ENCODE peak calls at places on chromosomes 4 and X, in six cellular contexts. S is ovary, W is IMR-90, C is PC-9, L is A549, F is K562. U is an unnamed sample.

GRCh38 chr4:177554966-177555574 is 112.8 kb upstream of the AGA start:
- DNase-seq in C (peak), W (peak), L (peak), S (no peak), F (peak), U (no peak)

GRCh38 chr4:92265798-92266197 is 38.0 kb upstream of the GRID2 start:
- DNase-seq in S (no peak), W (no peak), C (no peak), L (no peak), F (no peak), U (no peak)

GRCh38 chrX:118596428-118596827 is 100.8 kb downstream of the DOCK11 start:
- DNase-seq in S (no peak), L (no peak), F (no peak), C (no peak), W (no peak), U (no peak)

GRCh38 chr4:133154725-133155124 is 5.6 kb downstream of the PCDH10 start:
- DNase-seq in F (no peak), W (peak), C (no peak), S (no peak), L (peak), U (no peak)

GRCh38 chrX:153499876-153500275 is 5.1 kb downstream of the BGN start:
- DNase-seq in C (no peak), S (no peak), L (no peak), F (no peak), W (no peak), U (peak)

GRCh38 chr4:42345962-42346544 is 51.2 kb upstream of the SHISA3 start:
- DNase-seq in C (no peak), S (no peak), W (no peak), L (no peak), F (no peak), U (no peak)

GRCh38 chr4:127622621-127622922 is 10.2 kb upstream of the INTU start:
- DNase-seq in W (no peak), F (no peak), C (no peak), L (no peak), S (no peak), U (no peak)

GRCh38 chrX:70445876-70446275 is 1.2 kb downstream of the DLG3 start:
- DNase-seq in S (no peak), C (no peak), W (no peak), L (no peak), F (no peak), U (no peak)

GRCh38 chr4:98166025-98166730 is 22.9 kb upstream of the STPG2 start:
- DNase-seq in F (no peak), L (peak), C (peak), W (peak), S (no peak), U (peak)

GRCh38 chrX:73267979-73268378 is 53.3 kb upstream of the NAP1L2 start:
- DNase-seq in F (no peak), L (no peak), W (no peak), C (no peak), S (no peak), U (no peak)

GRCh38 chrX:13334491-13334890 is 14.6 kb upstream of the ATXN3L start:
- DNase-seq in W (peak), L (no peak), F (no peak), C (no peak), S (no peak), U (no peak)

GRCh38 chr4:159048166-159048886 is 54.6 kb upstream of the RAPGEF2 start:
- DNase-seq in L (peak), F (peak), W (peak), S (peak), C (peak), U (peak)

GRCh38 chr4:169626328-169627282 is 6.2 kb downstream of the CLCN3 start:
- DNase-seq in S (no peak), C (no peak), F (peak), L (no peak), W (no peak), U (no peak)

GRCh38 chrX:68114573-68115199 is 318.6 kb downstream of the OPHN1 start:
- DNase-seq in L (peak), C (peak), F (no peak), S (no peak), W (peak), U (no peak)

GRCh38 chr4:157045507-157046127 is 30.3 kb upstream of the GLRB start:
- DNase-seq in C (peak), S (no peak), F (peak), L (peak), W (peak), U (no peak)

GRCh38 chrX:53445977-53446376 is 11.8 kb upstream of the HSD17B10 start:
- DNase-seq in C (peak), W (peak), S (no peak), F (peak), L (peak), U (peak)

GRCh38 chr4:62018537-62018936 is 818.4 kb downstream of the ADGRL3 start:
- DNase-seq in C (no peak), F (no peak), W (no peak), S (no peak), L (no peak), U (no peak)

GRCh38 chrX:32985544-32985943 is 225.8 kb downstream of the DMD start:
- DNase-seq in C (no peak), S (no peak), F (no peak), W (no peak), L (no peak), U (no peak)

GRCh38 chr4:145308598-145308997 is 128.2 kb upstream of the OTUD4 start:
- DNase-seq in W (peak), S (no peak), C (no peak), F (no peak), L (no peak), U (no peak)

GRCh38 chr4:8296491-8296890 is 26.9 kb downstream of the HTRA3 start:
- DNase-seq in W (no peak), L (no peak), C (no peak), S (peak), F (no peak), U (no peak)

GRCh38 chr4:93888768-93889167 is 60.2 kb downstream of the ATOH1 start:
- DNase-seq in F (no peak), L (no peak), C (no peak), W (no peak), S (no peak), U (no peak)

GRCh38 chrX:70044541-70045245 is 5.0 kb downstream of the AWAT2 start:
- DNase-seq in C (no peak), F (no peak), L (no peak), W (peak), S (no peak), U (no peak)

GRCh38 chr4:24568425-24568824 is 15.9 kb downstream of the DHX15 start:
- DNase-seq in W (no peak), F (no peak), C (no peak), L (no peak), S (no peak), U (no peak)

GRCh38 chrX:46044486-46044885 is 500.7 kb downstream of the ZNF674 start:
- DNase-seq in S (no peak), W (no peak), F (no peak), L (no peak), C (no peak), U (no peak)

GRCh38 chrX:123648028-123648810 is 84.6 kb downstream of the THOC2 start:
- DNase-seq in C (no peak), L (peak), S (no peak), W (peak), F (no peak), U (no peak)

GRCh38 chrX:40152706-40153334 is 55.1 kb upstream of the BCOR start:
- DNase-seq in F (peak), C (no peak), W (no peak), L (peak), S (peak), U (peak)

GRCh38 chr4:6986067-6986780 is 56.9 kb upstream of the TADA2B start:
- DNase-seq in F (peak), L (peak), S (no peak), C (no peak), W (peak), U (peak)

GRCh38 chrX:97847885-97848679 is 964.4 kb downstream of the RPA4 start:
- DNase-seq in S (no peak), C (no peak), L (no peak), W (no peak), F (no peak), U (peak)

GRCh38 chr4:786074-786741 is 39.7 kb downstream of the CPLX1 start:
- DNase-seq in L (no peak), S (no peak), W (no peak), F (no peak), C (no peak), U (no peak)

GRCh38 chr4:151139814-151140213 is 40.4 kb downstream of the RPS3A start:
- DNase-seq in L (no peak), S (no peak), C (no peak), F (no peak), W (no peak), U (no peak)

GRCh38 chr4:89755210-89755609 is 81.8 kb downstream of the SNCA start:
- DNase-seq in S (no peak), L (no peak), F (no peak), C (no peak), W (no peak), U (no peak)

GRCh38 chrX:13903405-13903804 is 86.5 kb upstream of the GPM6B start:
- DNase-seq in C (no peak), W (peak), S (no peak), L (no peak), F (no peak), U (no peak)

GRCh38 chr4:152983774-152984411 is 47.8 kb downstream of the FHDC1 start:
- DNase-seq in L (peak), S (no peak), C (peak), F (no peak), W (peak), U (no peak)

GRCh38 chrX:43108828-43109227 is 330.9 kb upstream of the PPP1R2C start:
- DNase-seq in C (no peak), F (no peak), S (no peak), W (no peak), L (no peak), U (no peak)

GRCh38 chr4:1899149-1900086 is 28.2 kb downstream of the NSD2 start:
- DNase-seq in C (peak), L (peak), W (peak), S (peak), F (peak), U (peak)
- H3K27ac ChIP-seq in C (no peak), L (no peak), W (no peak), S (no peak), F (no peak), U (no peak)

GRCh38 chr4:173499568-173500535 is 30.2 kb downstream of the HAND2 start:
- DNase-seq in C (no peak), L (no peak), F (no peak), W (no peak), S (no peak), U (no peak)

GRCh38 chr4:173498771-173499170 is 31.3 kb downstream of the HAND2 start:
- DNase-seq in W (no peak), C (no peak), S (no peak), F (no peak), L (no peak), U (no peak)

GRCh38 chr4:173501592-173502150 is 28.4 kb downstream of the HAND2 start:
- DNase-seq in W (no peak), F (no peak), L (no peak), C (no peak), S (no peak), U (no peak)

GRCh38 chr4:173503330-173504180 is 26.5 kb downstream of the HAND2 start:
- DNase-seq in F (no peak), S (no peak), L (no peak), C (no peak), W (no peak), U (no peak)

GRCh38 chr4:173500841-173501591 is 29.0 kb downstream of the HAND2 start:
- DNase-seq in W (no peak), C (no peak), F (no peak), L (no peak), S (no peak), U (peak)
- H3K4me3 ChIP-seq in W (no peak), C (no peak), F (no peak), L (no peak), S (peak), U (peak)

DNA sequence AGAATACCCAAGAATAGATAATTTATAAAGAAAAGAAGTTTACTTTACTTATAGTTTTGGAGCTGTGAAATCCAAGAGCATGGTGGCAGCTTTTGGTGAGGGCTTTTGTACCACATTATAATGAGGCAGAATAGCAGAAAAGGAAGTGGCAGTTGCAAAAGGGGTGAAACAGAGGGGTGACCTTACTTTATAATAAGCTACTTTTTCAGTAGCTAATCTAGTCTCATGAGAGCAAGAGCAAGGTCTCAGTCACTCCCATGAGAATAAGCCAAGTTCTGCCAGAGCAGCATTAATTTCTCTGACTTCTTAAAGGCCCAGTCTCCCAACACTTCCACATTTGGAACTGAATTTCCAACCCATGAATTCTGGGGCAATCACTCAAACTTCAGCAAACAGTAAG is 502.0 kb downstream of the GBA3 start:
- DNase-seq in C (no peak), W (no peak), F (no peak), L (no peak), S (no peak), U (no peak)
- H3K27ac ChIP-seq in C (no peak), W (no peak), F (no peak), L (no peak), S (no peak), U (no peak)

GRCh38 chrX:1778817-1779216 is 164.0 kb downstream of the ASMT start:
- DNase-seq in S (no peak), F (no peak), W (no peak), L (peak), C (no peak), U (no peak)
- H3K4me3 ChIP-seq in S (no peak), F (no peak), W (no peak), L (no peak), C (no peak), U (no peak)

GRCh38 chrX:149370097-149370496 is 135.0 kb downstream of the IDS start:
- DNase-seq in C (no peak), F (no peak), L (no peak), S (no peak), W (no peak), U (no peak)

GRCh38 chrX:149365552-149365951 is 139.6 kb downstream of the IDS start:
- DNase-seq in F (no peak), L (no peak), W (no peak), S (no peak), C (no peak), U (no peak)

GRCh38 chrX:149365061-149365460 is 140.0 kb downstream of the IDS start:
- DNase-seq in W (no peak), C (no peak), F (no peak), L (no peak), S (no peak), U (no peak)
- H3K27ac ChIP-seq in W (no peak), C (no peak), F (no peak), L (no peak), S (no peak), U (no peak)

GRCh38 chr4:85639946-85640345 is 165.0 kb downstream of the ARHGAP24 start:
- DNase-seq in S (no peak), F (peak), C (no peak), W (no peak), L (no peak), U (no peak)
- H3K4me3 ChIP-seq in S (no peak), F (no peak), C (no peak), W (no peak), L (no peak), U (no peak)

DNA sequence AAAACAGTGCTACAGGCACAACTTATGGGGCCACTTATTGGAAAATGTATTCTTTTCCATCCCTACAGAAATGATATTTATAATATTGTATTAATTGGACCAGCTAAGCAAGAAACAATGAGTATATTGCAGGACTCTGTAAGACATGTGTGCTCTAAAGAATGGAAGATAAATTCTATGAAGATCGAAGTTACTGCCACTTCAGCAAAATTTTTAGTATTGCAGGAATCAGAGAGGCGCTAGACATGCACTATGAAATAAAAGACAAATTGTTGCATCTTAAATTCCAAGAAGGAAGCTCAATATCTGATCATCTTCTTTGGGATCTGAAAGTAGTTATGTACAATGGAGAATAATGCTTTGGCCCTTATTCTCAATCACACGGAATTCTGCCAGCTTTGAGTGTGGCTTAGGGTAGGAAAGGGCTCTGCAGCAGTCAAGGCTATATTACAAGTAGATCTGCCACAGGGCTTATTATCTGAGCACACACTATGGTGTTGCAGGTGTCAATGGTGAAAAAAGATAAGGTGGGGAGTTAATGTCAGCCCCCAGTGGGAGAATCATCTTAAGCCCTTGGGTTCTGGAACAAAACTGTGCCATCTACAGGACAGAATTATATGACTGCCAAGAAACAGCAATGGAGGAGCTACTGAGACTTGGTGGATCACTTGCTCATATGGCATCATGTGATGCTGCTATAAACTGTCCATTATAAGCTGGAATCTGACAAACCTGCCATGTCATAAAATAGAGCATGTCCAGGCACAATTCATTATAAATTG is 334.0 kb upstream of the NDST3 start:
- DNase-seq in C (no peak), W (peak), S (no peak), F (peak), L (peak), U (no peak)
- H3K27ac ChIP-seq in C (no peak), W (no peak), S (no peak), F (no peak), L (no peak), U (no peak)

GRCh38 chrX:134026732-134027311 is 41.4 kb upstream of the GPC3 start:
- DNase-seq in W (peak), L (peak), C (peak), S (no peak), F (peak), U (no peak)

GRCh38 chrX:134020910-134021309 is 35.5 kb upstream of the GPC3 start:
- DNase-seq in L (no peak), W (no peak), C (no peak), F (no peak), S (no peak), U (no peak)

GRCh38 chrX:134023851-134024281 is 38.5 kb upstream of the GPC3 start:
- DNase-seq in F (no peak), L (no peak), W (no peak), C (no peak), S (no peak), U (no peak)

GRCh38 chrX:134024686-134025377 is 39.4 kb upstream of the GPC3 start:
- DNase-seq in F (no peak), W (no peak), C (no peak), S (no peak), L (no peak), U (no peak)

GRCh38 chrX:134025986-134026731 is 40.8 kb upstream of the GPC3 start:
- DNase-seq in S (no peak), F (no peak), L (no peak), W (no peak), C (no peak), U (no peak)
- H3K4me3 ChIP-seq in S (no peak), F (no peak), L (no peak), W (no peak), C (no peak), U (peak)

GRCh38 chrX:107776649-107777535 is 641 bp upstream of the NCBP2L start:
- DNase-seq in L (peak), W (peak), S (peak), F (peak), C (peak), U (peak)
- H3K27ac ChIP-seq in L (peak), W (no peak), S (peak), F (no peak), C (no peak), U (peak)

U was measured in right cardiac atrium.